ENCODE peak calls at places on chromosomes 6 and 20, in nine cellular contexts. M is NCI-H1930; Q is Calu3; A is WERI-Rb-1; H is ecto neural progenitor cell; E is A549; J is occipital lobe; D is stimulated activated CD4-positive, alpha-beta T cell treated with anti-CD3 and anti-CD28 coated beads, Interleukin-4, amount 100 ng/mL, for 1 hour; K is left ventricle myocardium inferior. W is an unnamed sample.

GRCh38 chr20:774680-775057 is 6.4 kb upstream of the SLC52A3 start:
- DNase-seq in M (no peak), Q (no peak), A (no peak), H (no peak), E (no peak), J (no peak), D (no peak), K (no peak), W (no peak)

GRCh38 chr6:164105705-164106104 is 691.2 kb downstream of the QKI start:
- DNase-seq in M (no peak), Q (no peak), A (no peak), H (no peak), E (no peak), J (no peak), D (no peak), K (no peak), W (no peak)

GRCh38 chr6:169211881-169212280 is 41.8 kb downstream of the THBS2 start:
- DNase-seq in M (no peak), Q (no peak), A (no peak), H (no peak), E (no peak), J (no peak), D (no peak), K (no peak), W (no peak)

GRCh38 chr6:157034433-157035230 is 257.5 kb downstream of the ARID1B start:
- DNase-seq in M (no peak), Q (no peak), A (no peak), H (no peak), E (peak), J (no peak), D (no peak), K (no peak), W (peak)

GRCh38 chr6:48426636-48427035 is 315.6 kb upstream of the PTCHD4 start:
- DNase-seq in M (no peak), Q (no peak), A (no peak), H (no peak), E (no peak), J (no peak), D (no peak), K (no peak), W (no peak)

GRCh38 chr6:116405663-116406329 is 35.0 kb downstream of the DSE start:
- DNase-seq in M (no peak), Q (peak), A (no peak), H (no peak), E (no peak), J (no peak), D (no peak), K (no peak), W (no peak)

GRCh38 chr20:5074050-5074674 is 45.6 kb downstream of the PCNA start:
- DNase-seq in M (no peak), Q (no peak), A (no peak), H (no peak), E (no peak), J (no peak), D (no peak), K (no peak), W (no peak)

GRCh38 chr6:4460595-4461475 is 315.4 kb upstream of the CDYL start:
- DNase-seq in M (no peak), Q (no peak), A (no peak), H (no peak), E (no peak), J (peak), D (no peak), K (peak), W (no peak)

GRCh38 chr6:87049779-87050178 is 45.1 kb downstream of the CGA start:
- DNase-seq in M (no peak), Q (no peak), A (no peak), H (no peak), E (no peak), J (no peak), D (no peak), K (no peak), W (no peak)

GRCh38 chr6:152233547-152234320 is 403.4 kb downstream of the SYNE1 start:
- DNase-seq in M (no peak), Q (no peak), A (no peak), H (no peak), E (no peak), J (no peak), D (no peak), K (no peak), W (no peak)

GRCh38 chr20:55540486-55540885 is 464.8 kb downstream of the CBLN4 start:
- DNase-seq in M (no peak), Q (no peak), A (no peak), H (no peak), E (no peak), J (no peak), D (no peak), K (no peak), W (no peak)

GRCh38 chr6:144064402-144064830 is 31.0 kb downstream of the SF3B5 start:
- DNase-seq in M (no peak), Q (peak), A (peak), H (no peak), E (no peak), J (no peak), D (peak), K (peak), W (peak)

GRCh38 chr6:70734381-70734780 is 66.7 kb downstream of the SMAP1 start:
- DNase-seq in M (no peak), Q (no peak), A (no peak), H (no peak), E (no peak), J (no peak), D (no peak), K (no peak), W (no peak)

GRCh38 chr20:438581-439469 is 23.5 kb downstream of the TBC1D20 start:
- DNase-seq in M (no peak), Q (no peak), A (no peak), H (no peak), E (no peak), J (no peak), D (peak), K (no peak), W (no peak)

GRCh38 chr6:71181565-71181964 is 107.0 kb upstream of the OGFRL1 start:
- DNase-seq in M (no peak), Q (peak), A (no peak), H (no peak), E (peak), J (no peak), D (no peak), K (no peak), W (no peak)